ENCODE peak calls at places on chromosomes 6 and 20, in nine cellular contexts. One of them, this sample, is unnamed.

GRCh38 chr20:62337558-62338293 is 29.4 kb downstream of the LAMA5 start:
- DNase-seq in activated T-helper 1 cell treated with Interleukin-2 at 50 U/mL for 16 hours: no peak
- DNase-seq in thoracic aorta: no peak
- DNase-seq in activated CD8-positive, alpha-beta T cell treated with anti-CD3 and anti-CD28 coated beads for 36 hours: no peak
- DNase-seq in pons: no peak
- DNase-seq in right atrium auricular region: no peak
- DNase-seq in EH: no peak
- DNase-seq in GM13977: no peak
- DNase-seq in A172: no peak
- DNase-seq in this sample: no peak

GRCh38 chr6:167119680-167120556 is 3.0 kb upstream of the CCR6 start:
- DNase-seq in EH: no peak
- DNase-seq in GM13977: no peak
- DNase-seq in thoracic aorta: no peak
- DNase-seq in A172: no peak
- DNase-seq in pons: no peak
- DNase-seq in right atrium auricular region: no peak
- DNase-seq in activated CD8-positive, alpha-beta T cell treated with anti-CD3 and anti-CD28 coated beads for 36 hours: no peak
- DNase-seq in activated T-helper 1 cell treated with Interleukin-2 at 50 U/mL for 16 hours: peak; percentile 41
- DNase-seq in this sample: no peak

GRCh38 chr20:61050491-61050890 is 201.6 kb upstream of the CDH4 start:
- DNase-seq in right atrium auricular region: no peak
- DNase-seq in A172: no peak
- DNase-seq in activated CD8-positive, alpha-beta T cell treated with anti-CD3 and anti-CD28 coated beads for 36 hours: no peak
- DNase-seq in thoracic aorta: no peak
- DNase-seq in GM13977: no peak
- DNase-seq in pons: no peak
- DNase-seq in activated T-helper 1 cell treated with Interleukin-2 at 50 U/mL for 16 hours: no peak
- DNase-seq in EH: no peak
- DNase-seq in this sample: no peak

GRCh38 chr20:19993937-19994667 is 23.1 kb upstream of the NAA20 start:
- DNase-seq in activated CD8-positive, alpha-beta T cell treated with anti-CD3 and anti-CD28 coated beads for 36 hours: no peak
- DNase-seq in pons: no peak
- DNase-seq in GM13977: no peak
- DNase-seq in A172: peak; percentile 85
- DNase-seq in thoracic aorta: no peak
- DNase-seq in EH: peak; percentile 69
- DNase-seq in activated T-helper 1 cell treated with Interleukin-2 at 50 U/mL for 16 hours: no peak
- DNase-seq in right atrium auricular region: no peak
- DNase-seq in this sample: no peak

GRCh38 chr20:34426026-34426425 is 63.0 kb downstream of the ITCH start:
- DNase-seq in activated CD8-positive, alpha-beta T cell treated with anti-CD3 and anti-CD28 coated beads for 36 hours: no peak
- DNase-seq in thoracic aorta: no peak
- DNase-seq in GM13977: no peak
- DNase-seq in EH: peak; percentile 21
- DNase-seq in A172: no peak
- DNase-seq in pons: no peak
- DNase-seq in activated T-helper 1 cell treated with Interleukin-2 at 50 U/mL for 16 hours: no peak
- DNase-seq in right atrium auricular region: no peak
- DNase-seq in this sample: no peak

GRCh38 chr6:49692534-49692933 is 20.8 kb downstream of the CRISP2 start:
- DNase-seq in thoracic aorta: no peak
- DNase-seq in pons: no peak
- DNase-seq in right atrium auricular region: no peak
- DNase-seq in activated T-helper 1 cell treated with Interleukin-2 at 50 U/mL for 16 hours: no peak
- DNase-seq in A172: no peak
- DNase-seq in EH: no peak
- DNase-seq in GM13977: no peak
- DNase-seq in activated CD8-positive, alpha-beta T cell treated with anti-CD3 and anti-CD28 coated beads for 36 hours: no peak
- DNase-seq in this sample: no peak

GRCh38 chr6:22785036-22785435 is 215.7 kb downstream of the HDGFL1 start:
- DNase-seq in right atrium auricular region: no peak
- DNase-seq in pons: peak; percentile 89
- DNase-seq in A172: peak; percentile 3
- DNase-seq in GM13977: no peak
- DNase-seq in activated CD8-positive, alpha-beta T cell treated with anti-CD3 and anti-CD28 coated beads for 36 hours: no peak
- DNase-seq in EH: no peak
- DNase-seq in thoracic aorta: no peak
- DNase-seq in activated T-helper 1 cell treated with Interleukin-2 at 50 U/mL for 16 hours: no peak
- DNase-seq in this sample: no peak

GRCh38 chr20:50575869-50576720 is 65.9 kb downstream of the PTPN1 start:
- DNase-seq in thoracic aorta: no peak
- DNase-seq in GM13977: no peak
- DNase-seq in A172: peak; percentile 60
- DNase-seq in pons: peak; percentile 46
- DNase-seq in activated CD8-positive, alpha-beta T cell treated with anti-CD3 and anti-CD28 coated beads for 36 hours: peak; percentile 80
- DNase-seq in activated T-helper 1 cell treated with Interleukin-2 at 50 U/mL for 16 hours: peak; percentile 47
- DNase-seq in EH: peak; percentile 71
- DNase-seq in right atrium auricular region: peak; percentile 72
- DNase-seq in this sample: peak; percentile 73

GRCh38 chr6:43150051-43150751 is 20.9 kb upstream of the SRF start:
- DNase-seq in A172: no peak
- DNase-seq in activated CD8-positive, alpha-beta T cell treated with anti-CD3 and anti-CD28 coated beads for 36 hours: no peak
- DNase-seq in thoracic aorta: no peak
- DNase-seq in pons: no peak
- DNase-seq in activated T-helper 1 cell treated with Interleukin-2 at 50 U/mL for 16 hours: no peak
- DNase-seq in EH: no peak
- DNase-seq in GM13977: no peak
- DNase-seq in right atrium auricular region: no peak
- DNase-seq in this sample: no peak

GRCh38 chr6:138973481-138974140 is 14.4 kb downstream of the REPS1 start:
- DNase-seq in thoracic aorta: no peak
- DNase-seq in A172: peak; percentile 62
- DNase-seq in activated T-helper 1 cell treated with Interleukin-2 at 50 U/mL for 16 hours: no peak
- DNase-seq in activated CD8-positive, alpha-beta T cell treated with anti-CD3 and anti-CD28 coated beads for 36 hours: no peak
- DNase-seq in EH: peak; percentile 81
- DNase-seq in right atrium auricular region: no peak
- DNase-seq in GM13977: no peak
- DNase-seq in pons: no peak
- DNase-seq in this sample: no peak

GRCh38 chr6:5208491-5208890 is 52.3 kb downstream of the LYRM4 start:
- DNase-seq in GM13977: no peak
- DNase-seq in EH: peak; percentile 96
- DNase-seq in activated CD8-positive, alpha-beta T cell treated with anti-CD3 and anti-CD28 coated beads for 36 hours: no peak
- DNase-seq in pons: no peak
- DNase-seq in right atrium auricular region: no peak
- DNase-seq in activated T-helper 1 cell treated with Interleukin-2 at 50 U/mL for 16 hours: no peak
- DNase-seq in A172: no peak
- DNase-seq in thoracic aorta: no peak
- DNase-seq in this sample: no peak

GRCh38 chr6:85747093-85747492 is 104.4 kb upstream of the SYNCRIP start:
- DNase-seq in activated T-helper 1 cell treated with Interleukin-2 at 50 U/mL for 16 hours: no peak
- DNase-seq in pons: no peak
- DNase-seq in GM13977: no peak
- DNase-seq in activated CD8-positive, alpha-beta T cell treated with anti-CD3 and anti-CD28 coated beads for 36 hours: no peak
- DNase-seq in right atrium auricular region: no peak
- DNase-seq in thoracic aorta: no peak
- DNase-seq in EH: peak; percentile 37
- DNase-seq in A172: no peak
- DNase-seq in this sample: no peak

GRCh38 chr6:168002812-168003211 is 5.3 kb downstream of the KIF25 start:
- DNase-seq in thoracic aorta: no peak
- DNase-seq in activated CD8-positive, alpha-beta T cell treated with anti-CD3 and anti-CD28 coated beads for 36 hours: no peak
- DNase-seq in GM13977: no peak
- DNase-seq in A172: no peak
- DNase-seq in EH: no peak
- DNase-seq in pons: no peak
- DNase-seq in right atrium auricular region: no peak
- DNase-seq in activated T-helper 1 cell treated with Interleukin-2 at 50 U/mL for 16 hours: no peak
- DNase-seq in this sample: no peak

GRCh38 chr6:74182992-74183391 is 487.0 kb downstream of the CD109 start:
- DNase-seq in right atrium auricular region: no peak
- DNase-seq in thoracic aorta: no peak
- DNase-seq in A172: no peak
- DNase-seq in EH: no peak
- DNase-seq in GM13977: no peak
- DNase-seq in activated CD8-positive, alpha-beta T cell treated with anti-CD3 and anti-CD28 coated beads for 36 hours: no peak
- DNase-seq in activated T-helper 1 cell treated with Interleukin-2 at 50 U/mL for 16 hours: no peak
- DNase-seq in pons: no peak
- DNase-seq in this sample: no peak

GRCh38 chr6:10431423-10432164 is 16.7 kb upstream of the TFAP2A start:
- DNase-seq in right atrium auricular region: no peak
- DNase-seq in pons: no peak
- DNase-seq in activated CD8-positive, alpha-beta T cell treated with anti-CD3 and anti-CD28 coated beads for 36 hours: no peak
- DNase-seq in activated T-helper 1 cell treated with Interleukin-2 at 50 U/mL for 16 hours: no peak
- DNase-seq in EH: peak; percentile 70
- DNase-seq in GM13977: no peak
- DNase-seq in A172: no peak
- DNase-seq in thoracic aorta: no peak
- DNase-seq in this sample: no peak

GRCh38 chr6:119076173-119076965 is 2.1 kb downstream of the FAM184A start:
- DNase-seq in activated CD8-positive, alpha-beta T cell treated with anti-CD3 and anti-CD28 coated beads for 36 hours: peak; percentile 46
- DNase-seq in GM13977: no peak
- DNase-seq in A172: no peak
- DNase-seq in thoracic aorta: no peak
- DNase-seq in pons: no peak
- DNase-seq in activated T-helper 1 cell treated with Interleukin-2 at 50 U/mL for 16 hours: no peak
- DNase-seq in EH: no peak
- DNase-seq in right atrium auricular region: no peak
- DNase-seq in this sample: no peak

GRCh38 chr6:10838794-10839333 is 525 bp upstream of the MAK start:
- DNase-seq in activated T-helper 1 cell treated with Interleukin-2 at 50 U/mL for 16 hours: no peak
- DNase-seq in activated CD8-positive, alpha-beta T cell treated with anti-CD3 and anti-CD28 coated beads for 36 hours: peak; percentile 55
- DNase-seq in A172: no peak
- DNase-seq in EH: no peak
- DNase-seq in pons: no peak
- DNase-seq in GM13977: peak; percentile 78
- DNase-seq in thoracic aorta: no peak
- DNase-seq in right atrium auricular region: no peak
- DNase-seq in this sample: no peak

GRCh38 chr20:62772994-62773858 is 23.0 kb upstream of the MRGBP start:
- DNase-seq in thoracic aorta: no peak
- DNase-seq in pons: no peak
- DNase-seq in right atrium auricular region: no peak
- DNase-seq in EH: peak; percentile 24
- DNase-seq in activated CD8-positive, alpha-beta T cell treated with anti-CD3 and anti-CD28 coated beads for 36 hours: no peak
- DNase-seq in activated T-helper 1 cell treated with Interleukin-2 at 50 U/mL for 16 hours: no peak
- DNase-seq in GM13977: no peak
- DNase-seq in A172: no peak
- DNase-seq in this sample: no peak

This sample was measured in natural killer cell treated with Interleukin-12 subunit alpha and Interleukin-12 subunit beta and Interleukin-15 and Interleukin-18, amount 100 ng/mL, for 72 hours.